ENCODE peak calls at places on chromosomes 1 and 21, in seven cellular contexts. One of them, this sample, is unnamed.

GRCh38 chr1:111227875-111228747 is 598 bp downstream of the CHI3L2 start:
- DNase-seq in HepG2: peak
- DNase-seq in brain microvascular endothelial cell: peak
- DNase-seq in psoas muscle: no peak
- DNase-seq in sigmoid colon: no peak
- DNase-seq in neuronal stem cell: no peak
- DNase-seq in esophagus muscularis mucosa: no peak
- DNase-seq in this sample: no peak

GRCh38 chr1:207097871-207098324 is 6.1 kb upstream of the C4BPA start:
- DNase-seq in HepG2: no peak
- DNase-seq in brain microvascular endothelial cell: no peak
- DNase-seq in psoas muscle: no peak
- DNase-seq in sigmoid colon: no peak
- DNase-seq in neuronal stem cell: no peak
- DNase-seq in esophagus muscularis mucosa: no peak
- DNase-seq in this sample: no peak

GRCh38 chr1:37691497-37692077 is 729 bp upstream of the CDCA8 start:
- DNase-seq in HepG2: peak
- DNase-seq in brain microvascular endothelial cell: peak
- DNase-seq in psoas muscle: peak
- DNase-seq in sigmoid colon: peak
- DNase-seq in neuronal stem cell: no peak
- DNase-seq in esophagus muscularis mucosa: no peak
- DNase-seq in this sample: peak

GRCh38 chr1:156286061-156286460 is 1.9 kb downstream of the TMEM79 start:
- DNase-seq in HepG2: no peak
- DNase-seq in brain microvascular endothelial cell: no peak
- DNase-seq in psoas muscle: no peak
- DNase-seq in sigmoid colon: no peak
- DNase-seq in neuronal stem cell: no peak
- DNase-seq in esophagus muscularis mucosa: no peak
- DNase-seq in this sample: no peak

GRCh38 chr1:206782448-206782847 is 10.2 kb upstream of the IL10 start:
- DNase-seq in HepG2: no peak
- DNase-seq in brain microvascular endothelial cell: no peak
- DNase-seq in psoas muscle: no peak
- DNase-seq in sigmoid colon: no peak
- DNase-seq in neuronal stem cell: no peak
- DNase-seq in esophagus muscularis mucosa: no peak
- DNase-seq in this sample: no peak

GRCh38 chr1:181440510-181440909 is 42.8 kb upstream of the CACNA1E start:
- DNase-seq in HepG2: no peak
- DNase-seq in brain microvascular endothelial cell: no peak
- DNase-seq in psoas muscle: no peak
- DNase-seq in sigmoid colon: no peak
- DNase-seq in neuronal stem cell: no peak
- DNase-seq in esophagus muscularis mucosa: peak
- DNase-seq in this sample: no peak

GRCh38 chr1:37811027-37811655 is 3.1 kb upstream of the YRDC start:
- DNase-seq in HepG2: peak
- DNase-seq in brain microvascular endothelial cell: peak
- DNase-seq in psoas muscle: peak
- DNase-seq in sigmoid colon: peak
- DNase-seq in neuronal stem cell: peak
- DNase-seq in esophagus muscularis mucosa: no peak
- DNase-seq in this sample: peak

GRCh38 chr1:172938676-172939075 is 112.1 kb downstream of the TNFSF18 start:
- DNase-seq in HepG2: no peak
- DNase-seq in brain microvascular endothelial cell: no peak
- DNase-seq in psoas muscle: no peak
- DNase-seq in sigmoid colon: no peak
- DNase-seq in neuronal stem cell: no peak
- DNase-seq in esophagus muscularis mucosa: no peak
- DNase-seq in this sample: no peak

GRCh38 chr1:6472391-6472790 is 6.4 kb upstream of the TNFRSF25 start:
- DNase-seq in HepG2: no peak
- DNase-seq in brain microvascular endothelial cell: no peak
- DNase-seq in psoas muscle: no peak
- DNase-seq in sigmoid colon: no peak
- DNase-seq in neuronal stem cell: no peak
- DNase-seq in esophagus muscularis mucosa: no peak
- DNase-seq in this sample: no peak

GRCh38 chr1:66532214-66532613 is 1.7 kb upstream of the SGIP1 start:
- DNase-seq in HepG2: no peak
- DNase-seq in brain microvascular endothelial cell: no peak
- DNase-seq in psoas muscle: no peak
- DNase-seq in sigmoid colon: no peak
- DNase-seq in neuronal stem cell: no peak
- DNase-seq in esophagus muscularis mucosa: no peak
- DNase-seq in this sample: no peak

GRCh38 chr21:34536311-34536710 is 24.3 kb upstream of the KCNE1 start:
- DNase-seq in HepG2: no peak
- DNase-seq in brain microvascular endothelial cell: no peak
- DNase-seq in psoas muscle: no peak
- DNase-seq in sigmoid colon: no peak
- DNase-seq in neuronal stem cell: no peak
- DNase-seq in esophagus muscularis mucosa: no peak
- DNase-seq in this sample: no peak

GRCh38 chr1:172321429-172321828 is 99.1 kb upstream of the C1orf105 start:
- DNase-seq in HepG2: no peak
- DNase-seq in brain microvascular endothelial cell: peak
- DNase-seq in psoas muscle: no peak
- DNase-seq in sigmoid colon: no peak
- DNase-seq in neuronal stem cell: no peak
- DNase-seq in esophagus muscularis mucosa: no peak
- DNase-seq in this sample: no peak

GRCh38 chr1:230332429-230333088 is 93.6 kb downstream of the PGBD5 start:
- DNase-seq in HepG2: no peak
- DNase-seq in brain microvascular endothelial cell: no peak
- DNase-seq in psoas muscle: no peak
- DNase-seq in sigmoid colon: no peak
- DNase-seq in neuronal stem cell: peak
- DNase-seq in esophagus muscularis mucosa: no peak
- DNase-seq in this sample: no peak

GRCh38 chr1:108816049-108816882 is 40.6 kb downstream of the AKNAD1 start:
- DNase-seq in HepG2: peak
- DNase-seq in brain microvascular endothelial cell: peak
- DNase-seq in psoas muscle: peak
- DNase-seq in sigmoid colon: peak
- DNase-seq in neuronal stem cell: peak
- DNase-seq in esophagus muscularis mucosa: no peak
- DNase-seq in this sample: no peak
- H3K4me3 ChIP-seq in HepG2: peak
- H3K4me3 ChIP-seq in brain microvascular endothelial cell: peak
- H3K4me3 ChIP-seq in psoas muscle: peak
- H3K4me3 ChIP-seq in sigmoid colon: peak
- H3K4me3 ChIP-seq in neuronal stem cell: peak
- H3K4me3 ChIP-seq in esophagus muscularis mucosa: peak
- H3K4me3 ChIP-seq in this sample: no peak

GRCh38 chr1:77282187-77282865 is 507 bp downstream of the AK5 start:
- DNase-seq in HepG2: no peak
- DNase-seq in brain microvascular endothelial cell: no peak
- DNase-seq in psoas muscle: peak
- DNase-seq in sigmoid colon: no peak
- DNase-seq in neuronal stem cell: peak
- DNase-seq in esophagus muscularis mucosa: no peak
- DNase-seq in this sample: peak
- H3K4me3 ChIP-seq in HepG2: peak
- H3K4me3 ChIP-seq in brain microvascular endothelial cell: peak
- H3K4me3 ChIP-seq in psoas muscle: peak
- H3K4me3 ChIP-seq in sigmoid colon: peak
- H3K4me3 ChIP-seq in neuronal stem cell: peak
- H3K4me3 ChIP-seq in esophagus muscularis mucosa: peak
- H3K4me3 ChIP-seq in this sample: peak

DNA sequence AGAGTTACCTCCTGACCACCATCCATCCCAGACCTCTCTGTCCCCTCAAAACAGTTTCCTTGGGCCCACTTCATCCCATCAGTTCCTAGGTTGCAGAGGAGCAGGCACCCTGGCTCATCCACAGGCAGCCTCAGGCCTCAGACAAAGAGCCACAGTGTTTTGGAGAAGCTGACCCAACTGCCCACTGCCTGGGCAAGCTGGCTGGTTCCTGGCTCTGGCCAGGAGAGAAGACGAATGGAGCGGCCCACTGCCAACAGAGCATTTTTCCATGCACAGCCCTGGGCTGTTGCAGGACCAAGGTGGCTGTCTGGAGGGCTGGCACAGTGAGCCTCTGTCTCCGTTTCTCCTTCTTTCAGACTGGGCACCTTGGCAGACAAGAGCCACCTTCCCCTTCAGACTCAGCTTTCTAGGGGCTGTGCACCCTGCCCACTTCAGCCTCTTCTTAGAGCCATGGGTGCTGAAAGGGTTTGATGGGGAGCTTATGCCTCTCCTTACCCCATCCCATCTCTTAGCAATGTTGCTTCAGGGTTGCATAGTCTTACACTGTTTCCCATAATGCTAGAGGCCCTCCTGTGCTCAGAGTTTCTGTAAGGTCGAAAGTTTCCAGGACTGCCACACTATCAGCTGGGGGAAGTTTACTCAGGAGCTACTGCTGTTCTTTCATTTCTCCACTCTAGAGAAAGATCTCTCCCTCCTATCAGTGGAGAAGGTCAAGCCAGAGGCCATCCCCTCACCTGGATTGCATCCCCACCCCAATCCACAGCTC is 982 bp downstream of the FMOD start:
- DNase-seq in HepG2: no peak
- DNase-seq in brain microvascular endothelial cell: no peak
- DNase-seq in psoas muscle: no peak
- DNase-seq in sigmoid colon: no peak
- DNase-seq in neuronal stem cell: no peak
- DNase-seq in esophagus muscularis mucosa: no peak
- DNase-seq in this sample: no peak
- H3K4me3 ChIP-seq in HepG2: no peak
- H3K4me3 ChIP-seq in brain microvascular endothelial cell: no peak
- H3K4me3 ChIP-seq in psoas muscle: peak
- H3K4me3 ChIP-seq in sigmoid colon: peak
- H3K4me3 ChIP-seq in neuronal stem cell: no peak
- H3K4me3 ChIP-seq in esophagus muscularis mucosa: peak
- H3K4me3 ChIP-seq in this sample: no peak

GRCh38 chr1:187270256-187270655 is 441.5 kb downstream of the PLA2G4A start:
- DNase-seq in HepG2: no peak
- DNase-seq in brain microvascular endothelial cell: no peak
- DNase-seq in psoas muscle: no peak
- DNase-seq in sigmoid colon: no peak
- DNase-seq in neuronal stem cell: no peak
- DNase-seq in esophagus muscularis mucosa: no peak
- DNase-seq in this sample: no peak
- H3K4me3 ChIP-seq in HepG2: no peak
- H3K4me3 ChIP-seq in brain microvascular endothelial cell: no peak
- H3K4me3 ChIP-seq in psoas muscle: no peak
- H3K4me3 ChIP-seq in sigmoid colon: no peak
- H3K4me3 ChIP-seq in neuronal stem cell: no peak
- H3K4me3 ChIP-seq in esophagus muscularis mucosa: no peak
- H3K4me3 ChIP-seq in this sample: no peak

GRCh38 chr1:17617787-17618557 is 78.5 kb downstream of the ARHGEF10L start:
- DNase-seq in HepG2: no peak
- DNase-seq in brain microvascular endothelial cell: peak
- DNase-seq in psoas muscle: peak
- DNase-seq in sigmoid colon: peak
- DNase-seq in neuronal stem cell: no peak
- DNase-seq in esophagus muscularis mucosa: peak
- DNase-seq in this sample: no peak
- H3K4me3 ChIP-seq in HepG2: no peak
- H3K4me3 ChIP-seq in brain microvascular endothelial cell: peak
- H3K4me3 ChIP-seq in psoas muscle: peak
- H3K4me3 ChIP-seq in sigmoid colon: peak
- H3K4me3 ChIP-seq in neuronal stem cell: no peak
- H3K4me3 ChIP-seq in esophagus muscularis mucosa: peak
- H3K4me3 ChIP-seq in this sample: no peak

GRCh38 chr1:179126338-179127060 is 44.6 kb downstream of the TOR3A start:
- DNase-seq in HepG2: no peak
- DNase-seq in brain microvascular endothelial cell: no peak
- DNase-seq in psoas muscle: peak
- DNase-seq in sigmoid colon: no peak
- DNase-seq in neuronal stem cell: no peak
- DNase-seq in esophagus muscularis mucosa: no peak
- DNase-seq in this sample: no peak

GRCh38 chr1:179124866-179125265 is 43.0 kb downstream of the TOR3A start:
- DNase-seq in HepG2: no peak
- DNase-seq in brain microvascular endothelial cell: peak
- DNase-seq in psoas muscle: no peak
- DNase-seq in sigmoid colon: no peak
- DNase-seq in neuronal stem cell: no peak
- DNase-seq in esophagus muscularis mucosa: no peak
- DNase-seq in this sample: no peak

GRCh38 chr1:179127163-179127895 is 45.5 kb downstream of the TOR3A start:
- DNase-seq in HepG2: no peak
- DNase-seq in brain microvascular endothelial cell: no peak
- DNase-seq in psoas muscle: no peak
- DNase-seq in sigmoid colon: no peak
- DNase-seq in neuronal stem cell: no peak
- DNase-seq in esophagus muscularis mucosa: no peak
- DNase-seq in this sample: no peak

GRCh38 chr1:179128520-179128919 is 46.6 kb downstream of the TOR3A start:
- DNase-seq in HepG2: no peak
- DNase-seq in brain microvascular endothelial cell: no peak
- DNase-seq in psoas muscle: no peak
- DNase-seq in sigmoid colon: no peak
- DNase-seq in neuronal stem cell: no peak
- DNase-seq in esophagus muscularis mucosa: no peak
- DNase-seq in this sample: no peak

GRCh38 chr1:179129702-179130473 is 48.0 kb downstream of the TOR3A start:
- DNase-seq in HepG2: no peak
- DNase-seq in brain microvascular endothelial cell: no peak
- DNase-seq in psoas muscle: no peak
- DNase-seq in sigmoid colon: no peak
- DNase-seq in neuronal stem cell: no peak
- DNase-seq in esophagus muscularis mucosa: no peak
- DNase-seq in this sample: no peak
- H3K4me3 ChIP-seq in HepG2: no peak
- H3K4me3 ChIP-seq in brain microvascular endothelial cell: no peak
- H3K4me3 ChIP-seq in psoas muscle: peak
- H3K4me3 ChIP-seq in sigmoid colon: peak
- H3K4me3 ChIP-seq in neuronal stem cell: no peak
- H3K4me3 ChIP-seq in esophagus muscularis mucosa: peak
- H3K4me3 ChIP-seq in this sample: peak

GRCh38 chr1:154869351-154870116 is 547 bp downstream of the KCNN3 start:
- DNase-seq in HepG2: no peak
- DNase-seq in brain microvascular endothelial cell: peak
- DNase-seq in psoas muscle: peak
- DNase-seq in sigmoid colon: peak
- DNase-seq in neuronal stem cell: no peak
- DNase-seq in esophagus muscularis mucosa: no peak
- DNase-seq in this sample: no peak
- H3K4me3 ChIP-seq in HepG2: peak
- H3K4me3 ChIP-seq in brain microvascular endothelial cell: peak
- H3K4me3 ChIP-seq in psoas muscle: peak
- H3K4me3 ChIP-seq in sigmoid colon: peak
- H3K4me3 ChIP-seq in neuronal stem cell: peak
- H3K4me3 ChIP-seq in esophagus muscularis mucosa: peak
- H3K4me3 ChIP-seq in this sample: no peak

GRCh38 chr1:2573250-2573649 is 13.3 kb upstream of the PRXL2B start:
- DNase-seq in HepG2: no peak
- DNase-seq in brain microvascular endothelial cell: no peak
- DNase-seq in psoas muscle: no peak
- DNase-seq in sigmoid colon: no peak
- DNase-seq in neuronal stem cell: no peak
- DNase-seq in esophagus muscularis mucosa: no peak
- DNase-seq in this sample: no peak
- H3K4me3 ChIP-seq in HepG2: no peak
- H3K4me3 ChIP-seq in brain microvascular endothelial cell: no peak
- H3K4me3 ChIP-seq in psoas muscle: no peak
- H3K4me3 ChIP-seq in sigmoid colon: no peak
- H3K4me3 ChIP-seq in neuronal stem cell: no peak
- H3K4me3 ChIP-seq in esophagus muscularis mucosa: no peak
- H3K4me3 ChIP-seq in this sample: no peak

GRCh38 chr1:158830904-158831507 is at the start of gene MNDA:
- DNase-seq in HepG2: no peak
- DNase-seq in brain microvascular endothelial cell: no peak
- DNase-seq in psoas muscle: no peak
- DNase-seq in sigmoid colon: no peak
- DNase-seq in neuronal stem cell: no peak
- DNase-seq in esophagus muscularis mucosa: no peak
- DNase-seq in this sample: no peak
- H3K4me3 ChIP-seq in HepG2: no peak
- H3K4me3 ChIP-seq in brain microvascular endothelial cell: no peak
- H3K4me3 ChIP-seq in psoas muscle: peak
- H3K4me3 ChIP-seq in sigmoid colon: peak
- H3K4me3 ChIP-seq in neuronal stem cell: no peak
- H3K4me3 ChIP-seq in esophagus muscularis mucosa: no peak
- H3K4me3 ChIP-seq in this sample: no peak